ENCODE peak calls at places on chromosomes 13 and 19, in ten cellular contexts. One of them, this sample, is unnamed.

GRCh38 chr19:15072930-15073647 is 8.9 kb upstream of the OR1I1 start:
- DNase-seq in fibroblast of gingiva: no peak
- DNase-seq in epithelial cell of proximal tubule: no peak
- DNase-seq in IMR-90: no peak
- DNase-seq in amniotic stem cell: no peak
- DNase-seq in mesothelial cell of epicardium: no peak
- DNase-seq in stimulated activated CD4-positive, alpha-beta T cell treated with anti-CD3 and anti-CD28 coated beads, Interleukin-15, amount 100 ng/mL, for 1 hour: no peak
- DNase-seq in endodermal cell: peak
- DNase-seq in BE2C: peak
- DNase-seq in foreskin fibroblast: no peak
- DNase-seq in this sample: no peak

GRCh38 chr19:10553943-10554381 is 10.3 kb downstream of the ATG4D start:
- DNase-seq in BE2C: no peak
- DNase-seq in fibroblast of gingiva: no peak
- DNase-seq in amniotic stem cell: no peak
- DNase-seq in IMR-90: no peak
- DNase-seq in mesothelial cell of epicardium: no peak
- DNase-seq in epithelial cell of proximal tubule: no peak
- DNase-seq in endodermal cell: no peak
- DNase-seq in foreskin fibroblast: no peak
- DNase-seq in stimulated activated CD4-positive, alpha-beta T cell treated with anti-CD3 and anti-CD28 coated beads, Interleukin-15, amount 100 ng/mL, for 1 hour: peak
- DNase-seq in this sample: peak

GRCh38 chr19:18562086-18562485 is 4.4 kb downstream of the KXD1 start:
- DNase-seq in endodermal cell: no peak
- DNase-seq in BE2C: no peak
- DNase-seq in IMR-90: no peak
- DNase-seq in mesothelial cell of epicardium: no peak
- DNase-seq in fibroblast of gingiva: no peak
- DNase-seq in amniotic stem cell: no peak
- DNase-seq in epithelial cell of proximal tubule: no peak
- DNase-seq in stimulated activated CD4-positive, alpha-beta T cell treated with anti-CD3 and anti-CD28 coated beads, Interleukin-15, amount 100 ng/mL, for 1 hour: no peak
- DNase-seq in foreskin fibroblast: peak
- DNase-seq in this sample: no peak

GRCh38 chr13:44317752-44318550 is 55.7 kb upstream of the SERP2 start:
- DNase-seq in foreskin fibroblast: peak
- DNase-seq in stimulated activated CD4-positive, alpha-beta T cell treated with anti-CD3 and anti-CD28 coated beads, Interleukin-15, amount 100 ng/mL, for 1 hour: no peak
- DNase-seq in mesothelial cell of epicardium: no peak
- DNase-seq in BE2C: no peak
- DNase-seq in amniotic stem cell: no peak
- DNase-seq in IMR-90: peak
- DNase-seq in epithelial cell of proximal tubule: no peak
- DNase-seq in endodermal cell: no peak
- DNase-seq in fibroblast of gingiva: peak
- DNase-seq in this sample: no peak

GRCh38 chr19:46608178-46608577 is 7.0 kb downstream of the CALM3 start:
- DNase-seq in BE2C: no peak
- DNase-seq in foreskin fibroblast: no peak
- DNase-seq in epithelial cell of proximal tubule: no peak
- DNase-seq in mesothelial cell of epicardium: no peak
- DNase-seq in stimulated activated CD4-positive, alpha-beta T cell treated with anti-CD3 and anti-CD28 coated beads, Interleukin-15, amount 100 ng/mL, for 1 hour: no peak
- DNase-seq in IMR-90: no peak
- DNase-seq in amniotic stem cell: no peak
- DNase-seq in endodermal cell: peak
- DNase-seq in fibroblast of gingiva: no peak
- DNase-seq in this sample: no peak

GRCh38 chr19:41993612-41994483 is at the start of gene ATP1A3:
- DNase-seq in BE2C: peak
- DNase-seq in stimulated activated CD4-positive, alpha-beta T cell treated with anti-CD3 and anti-CD28 coated beads, Interleukin-15, amount 100 ng/mL, for 1 hour: peak
- DNase-seq in foreskin fibroblast: peak
- DNase-seq in IMR-90: peak
- DNase-seq in mesothelial cell of epicardium: no peak
- DNase-seq in epithelial cell of proximal tubule: no peak
- DNase-seq in endodermal cell: peak
- DNase-seq in amniotic stem cell: no peak
- DNase-seq in fibroblast of gingiva: peak
- DNase-seq in this sample: peak

GRCh38 chr13:29569253-29570057 is 26.0 kb downstream of the SLC7A1 start:
- DNase-seq in BE2C: peak
- DNase-seq in foreskin fibroblast: no peak
- DNase-seq in amniotic stem cell: no peak
- DNase-seq in epithelial cell of proximal tubule: no peak
- DNase-seq in IMR-90: no peak
- DNase-seq in stimulated activated CD4-positive, alpha-beta T cell treated with anti-CD3 and anti-CD28 coated beads, Interleukin-15, amount 100 ng/mL, for 1 hour: no peak
- DNase-seq in endodermal cell: peak
- DNase-seq in fibroblast of gingiva: no peak
- DNase-seq in mesothelial cell of epicardium: no peak
- DNase-seq in this sample: no peak

GRCh38 chr13:42401376-42401775 is 129.4 kb downstream of the AKAP11 start:
- DNase-seq in fibroblast of gingiva: no peak
- DNase-seq in endodermal cell: no peak
- DNase-seq in foreskin fibroblast: no peak
- DNase-seq in BE2C: no peak
- DNase-seq in epithelial cell of proximal tubule: no peak
- DNase-seq in amniotic stem cell: no peak
- DNase-seq in mesothelial cell of epicardium: no peak
- DNase-seq in stimulated activated CD4-positive, alpha-beta T cell treated with anti-CD3 and anti-CD28 coated beads, Interleukin-15, amount 100 ng/mL, for 1 hour: no peak
- DNase-seq in IMR-90: no peak
- DNase-seq in this sample: no peak

GRCh38 chr19:47280183-47280797 is 5.6 kb downstream of the INAFM1 start:
- DNase-seq in amniotic stem cell: no peak
- DNase-seq in fibroblast of gingiva: no peak
- DNase-seq in IMR-90: no peak
- DNase-seq in endodermal cell: peak
- DNase-seq in mesothelial cell of epicardium: no peak
- DNase-seq in stimulated activated CD4-positive, alpha-beta T cell treated with anti-CD3 and anti-CD28 coated beads, Interleukin-15, amount 100 ng/mL, for 1 hour: no peak
- DNase-seq in epithelial cell of proximal tubule: no peak
- DNase-seq in BE2C: peak
- DNase-seq in foreskin fibroblast: no peak
- DNase-seq in this sample: peak